ENCODE peak calls at places on chromosomes 6 and 20, in four cellular contexts. N is uterus, I is astrocyte of the cerebellum, C is NCI-H2029. P is an unnamed sample.

GRCh38 chr6:87483929-87484328 is 11.2 kb downstream of the SLC35A1 start:
- DNase-seq in I (peak), C (no peak), N (no peak), P (peak)

GRCh38 chr20:54062812-54063280 is 7.5 kb downstream of the BCAS1 start:
- DNase-seq in N (no peak), I (no peak), C (no peak), P (peak)

GRCh38 chr20:44228465-44229258 is 18.1 kb upstream of the OSER1 start:
- DNase-seq in I (no peak), C (no peak), N (no peak), P (no peak)

GRCh38 chr20:48885237-48885636 is 36.3 kb upstream of the ARFGEF2 start:
- DNase-seq in N (no peak), I (no peak), C (no peak), P (no peak)

GRCh38 chr20:37207176-37207575 is 27.8 kb upstream of the MROH8 start:
- DNase-seq in I (no peak), C (no peak), N (no peak), P (no peak)

GRCh38 chr6:170020041-170020583 is 268.7 kb downstream of the ERMARD start:
- DNase-seq in N (peak), I (no peak), C (no peak), P (no peak)

GRCh38 chr20:57582432-57583288 is 21.8 kb downstream of the PCK1 start:
- DNase-seq in N (peak), C (no peak), I (no peak), P (no peak)

GRCh38 chr6:129370268-129370916 is 339.6 kb downstream of the ARHGAP18 start:
- DNase-seq in N (peak), C (no peak), I (peak), P (peak)

GRCh38 chr20:39453890-39454289 is 491.7 kb downstream of the DHX35 start:
- DNase-seq in C (no peak), N (no peak), I (no peak), P (no peak)

GRCh38 chr20:40741507-40742106 is 52.6 kb upstream of the MAFB start:
- DNase-seq in N (no peak), C (peak), I (no peak), P (no peak)

GRCh38 chr6:52390361-52390727 is 28.4 kb downstream of the PAQR8 start:
- DNase-seq in N (no peak), C (peak), I (peak), P (peak)

GRCh38 chr6:5190467-5190866 is 70.3 kb downstream of the LYRM4 start:
- DNase-seq in C (no peak), I (peak), N (no peak), P (no peak)

GRCh38 chr20:62437430-62437829 is 10.1 kb upstream of the RBBP8NL start:
- DNase-seq in C (no peak), I (no peak), N (no peak), P (no peak)

GRCh38 chr6:27230758-27231111 is 16.8 kb upstream of the PRSS16 start:
- DNase-seq in N (no peak), C (no peak), I (no peak), P (no peak)

GRCh38 chr6:133171989-133172604 is 69.1 kb upstream of the EYA4 start:
- DNase-seq in C (no peak), I (no peak), N (no peak), P (no peak)

GRCh38 chr6:2970753-2971419 is 481 bp downstream of the SERPINB6 start:
- DNase-seq in C (no peak), N (peak), I (no peak), P (no peak)

GRCh38 chr20:49637238-49637637 is 69.3 kb upstream of the PTGIS start:
- DNase-seq in C (no peak), N (no peak), I (no peak), P (no peak)

GRCh38 chr20:61370841-61371303 is 118.8 kb downstream of the CDH4 start:
- DNase-seq in N (no peak), I (no peak), C (no peak), P (no peak)

GRCh38 chr20:46366826-46367225 is 39.6 kb downstream of the ELMO2 start:
- DNase-seq in C (no peak), I (no peak), N (no peak), P (no peak)

GRCh38 chr6:17081860-17082508 is 19.9 kb upstream of the STMND1 start:
- DNase-seq in I (no peak), N (no peak), C (no peak), P (no peak)

GRCh38 chr6:106801256-106801655 is 171.9 kb downstream of the QRSL1 start:
- DNase-seq in I (no peak), N (no peak), C (no peak), P (no peak)

GRCh38 chr6:132298344-132298949 is 102.8 kb downstream of the MOXD1 start:
- DNase-seq in I (peak), N (no peak), C (no peak), P (no peak)

GRCh38 chr6:142507065-142507464 is 205.3 kb downstream of the ADGRG6 start:
- DNase-seq in C (no peak), I (no peak), N (no peak), P (no peak)

GRCh38 chr6:150934380-150934779 is 68.9 kb downstream of the MTHFD1L start:
- DNase-seq in C (no peak), N (no peak), I (peak), P (no peak)

GRCh38 chr6:22356362-22356940 is 59.6 kb upstream of the PRL start:
- DNase-seq in N (no peak), C (no peak), I (no peak), P (no peak)